ENCODE peak calls at places on chromosomes 1 and 21, in five cellular contexts. One of them, this sample, is unnamed.

GRCh38 chr21:39867198-39867650 is at the start of gene PCP4:
- DNase-seq in fibroblast of mammary gland: peak
- DNase-seq in OCI-LY7: peak
- DNase-seq in spleen: no peak
- DNase-seq in mucosa of descending colon: peak
- DNase-seq in this sample: peak

GRCh38 chr1:110196917-110197782 is 13.0 kb upstream of the KCNC4 start:
- DNase-seq in fibroblast of mammary gland: peak
- DNase-seq in OCI-LY7: peak
- DNase-seq in spleen: peak
- DNase-seq in mucosa of descending colon: peak
- DNase-seq in this sample: peak

GRCh38 chr1:65793359-65793732 is 651 bp downstream of the PDE4B start:
- DNase-seq in fibroblast of mammary gland: no peak
- DNase-seq in OCI-LY7: no peak
- DNase-seq in spleen: peak
- DNase-seq in mucosa of descending colon: no peak
- DNase-seq in this sample: no peak

GRCh38 chr1:22639286-22639685 is 2.9 kb downstream of the C1QA start:
- DNase-seq in fibroblast of mammary gland: peak
- DNase-seq in OCI-LY7: peak
- DNase-seq in spleen: no peak
- DNase-seq in mucosa of descending colon: peak
- DNase-seq in this sample: peak

GRCh38 chr1:84300501-84300900 is 1.0 kb upstream of the SAMD13 start:
- DNase-seq in fibroblast of mammary gland: no peak
- DNase-seq in OCI-LY7: no peak
- DNase-seq in spleen: no peak
- DNase-seq in mucosa of descending colon: no peak
- DNase-seq in this sample: no peak

GRCh38 chr1:95339377-95339776 is 105.4 kb downstream of the RWDD3 start:
- DNase-seq in fibroblast of mammary gland: no peak
- DNase-seq in OCI-LY7: no peak
- DNase-seq in spleen: no peak
- DNase-seq in mucosa of descending colon: no peak
- DNase-seq in this sample: no peak

GRCh38 chr1:230112131-230112701 is 45.2 kb downstream of the GALNT2 start:
- DNase-seq in fibroblast of mammary gland: no peak
- DNase-seq in OCI-LY7: peak
- DNase-seq in spleen: no peak
- DNase-seq in mucosa of descending colon: no peak
- DNase-seq in this sample: no peak

GRCh38 chr1:41726899-41727748 is 191.6 kb downstream of the HIVEP3 start:
- DNase-seq in fibroblast of mammary gland: no peak
- DNase-seq in OCI-LY7: peak
- DNase-seq in spleen: peak
- DNase-seq in mucosa of descending colon: peak
- DNase-seq in this sample: no peak

GRCh38 chr1:19344372-19344810 is 32.3 kb downstream of the SLC66A1 start:
- DNase-seq in fibroblast of mammary gland: peak
- DNase-seq in OCI-LY7: peak
- DNase-seq in spleen: no peak
- DNase-seq in mucosa of descending colon: peak
- DNase-seq in this sample: peak

GRCh38 chr1:224503161-224504118 is 68.8 kb upstream of the WDR26 start:
- DNase-seq in fibroblast of mammary gland: peak
- DNase-seq in OCI-LY7: peak
- DNase-seq in spleen: peak
- DNase-seq in mucosa of descending colon: peak
- DNase-seq in this sample: peak

GRCh38 chr1:25926731-25927496 is 20.7 kb upstream of the STMN1 start:
- DNase-seq in fibroblast of mammary gland: no peak
- DNase-seq in OCI-LY7: no peak
- DNase-seq in spleen: no peak
- DNase-seq in mucosa of descending colon: no peak
- DNase-seq in this sample: no peak

GRCh38 chr21:45276620-45277019 is 11.1 kb downstream of the POFUT2 start:
- DNase-seq in fibroblast of mammary gland: no peak
- DNase-seq in OCI-LY7: no peak
- DNase-seq in spleen: peak
- DNase-seq in mucosa of descending colon: no peak
- DNase-seq in this sample: no peak

GRCh38 chr1:33050221-33051076 is 13.8 kb upstream of the AK2 start:
- DNase-seq in fibroblast of mammary gland: peak
- DNase-seq in OCI-LY7: no peak
- DNase-seq in spleen: no peak
- DNase-seq in mucosa of descending colon: no peak
- DNase-seq in this sample: peak

GRCh38 chr1:160797163-160797797 is 1.3 kb downstream of the LY9 start:
- DNase-seq in fibroblast of mammary gland: no peak
- DNase-seq in OCI-LY7: peak
- DNase-seq in spleen: no peak
- DNase-seq in mucosa of descending colon: no peak
- DNase-seq in this sample: no peak

GRCh38 chr1:17551755-17552234 is 12.3 kb downstream of the ARHGEF10L start:
- DNase-seq in fibroblast of mammary gland: peak
- DNase-seq in OCI-LY7: no peak
- DNase-seq in spleen: no peak
- DNase-seq in mucosa of descending colon: no peak
- DNase-seq in this sample: peak

GRCh38 chr1:158037876-158038359 is 44.5 kb downstream of the KIRREL1 start:
- DNase-seq in fibroblast of mammary gland: peak
- DNase-seq in OCI-LY7: no peak
- DNase-seq in spleen: no peak
- DNase-seq in mucosa of descending colon: no peak
- DNase-seq in this sample: peak

GRCh38 chr1:203486618-203487370 is 7.2 kb upstream of the OPTC start:
- DNase-seq in fibroblast of mammary gland: peak
- DNase-seq in OCI-LY7: no peak
- DNase-seq in spleen: no peak
- DNase-seq in mucosa of descending colon: no peak
- DNase-seq in this sample: no peak

GRCh38 chr1:222043444-222044292 is 301.8 kb upstream of the DUSP10 start:
- DNase-seq in fibroblast of mammary gland: peak
- DNase-seq in OCI-LY7: no peak
- DNase-seq in spleen: no peak
- DNase-seq in mucosa of descending colon: peak
- DNase-seq in this sample: peak

GRCh38 chr1:63810936-63811335 is 37.1 kb downstream of the ROR1 start:
- DNase-seq in fibroblast of mammary gland: no peak
- DNase-seq in OCI-LY7: no peak
- DNase-seq in spleen: no peak
- DNase-seq in mucosa of descending colon: no peak
- DNase-seq in this sample: no peak

GRCh38 chr1:200154069-200154767 is 126.7 kb downstream of the NR5A2 start:
- DNase-seq in fibroblast of mammary gland: no peak
- DNase-seq in OCI-LY7: peak
- DNase-seq in spleen: peak
- DNase-seq in mucosa of descending colon: peak
- DNase-seq in this sample: peak

GRCh38 chr1:22731924-22732522 is 21.4 kb downstream of the EPHB2 start:
- DNase-seq in fibroblast of mammary gland: peak
- DNase-seq in OCI-LY7: no peak
- DNase-seq in spleen: no peak
- DNase-seq in mucosa of descending colon: peak
- DNase-seq in this sample: peak

GRCh38 chr1:54800899-54801759 is at the start of gene TTC22:
- DNase-seq in fibroblast of mammary gland: no peak
- DNase-seq in OCI-LY7: peak
- DNase-seq in spleen: peak
- DNase-seq in mucosa of descending colon: peak
- DNase-seq in this sample: no peak

GRCh38 chr1:54837002-54837853 is 36.1 kb upstream of the TTC22 start:
- DNase-seq in fibroblast of mammary gland: no peak
- DNase-seq in OCI-LY7: no peak
- DNase-seq in spleen: no peak
- DNase-seq in mucosa of descending colon: no peak
- DNase-seq in this sample: no peak

GRCh38 chr1:60367522-60367921 is 294.0 kb upstream of the C1orf87 start:
- DNase-seq in fibroblast of mammary gland: no peak
- DNase-seq in OCI-LY7: no peak
- DNase-seq in spleen: peak
- DNase-seq in mucosa of descending colon: no peak
- DNase-seq in this sample: no peak

GRCh38 chr1:38527373-38527966 is 332.1 kb downstream of the RRAGC start:
- DNase-seq in fibroblast of mammary gland: no peak
- DNase-seq in OCI-LY7: peak
- DNase-seq in spleen: no peak
- DNase-seq in mucosa of descending colon: peak
- DNase-seq in this sample: no peak

GRCh38 chr1:41613646-41614592 is 129.4 kb upstream of the EDN2 start:
- DNase-seq in fibroblast of mammary gland: peak
- DNase-seq in OCI-LY7: no peak
- DNase-seq in spleen: no peak
- DNase-seq in mucosa of descending colon: no peak
- DNase-seq in this sample: peak

GRCh38 chr1:23718482-23718881 is 24.8 kb upstream of the ELOA start:
- DNase-seq in fibroblast of mammary gland: peak
- DNase-seq in OCI-LY7: peak
- DNase-seq in spleen: peak
- DNase-seq in mucosa of descending colon: no peak
- DNase-seq in this sample: peak

GRCh38 chr21:23968722-23969647 is 1638.3 kb downstream of the MRPL39 start:
- DNase-seq in fibroblast of mammary gland: peak
- DNase-seq in OCI-LY7: peak
- DNase-seq in spleen: peak
- DNase-seq in mucosa of descending colon: peak
- DNase-seq in this sample: peak

GRCh38 chr1:29272171-29272907 is 36.0 kb downstream of the PTPRU start:
- DNase-seq in fibroblast of mammary gland: no peak
- DNase-seq in OCI-LY7: no peak
- DNase-seq in spleen: no peak
- DNase-seq in mucosa of descending colon: no peak
- DNase-seq in this sample: no peak

GRCh38 chr1:45545019-45545493 is 5.6 kb upstream of the AKR1A1 start:
- DNase-seq in fibroblast of mammary gland: no peak
- DNase-seq in OCI-LY7: peak
- DNase-seq in spleen: no peak
- DNase-seq in mucosa of descending colon: no peak
- DNase-seq in this sample: no peak

GRCh38 chr1:56569661-56570060 is 9.7 kb downstream of the PLPP3 start:
- DNase-seq in fibroblast of mammary gland: no peak
- DNase-seq in OCI-LY7: no peak
- DNase-seq in spleen: no peak
- DNase-seq in mucosa of descending colon: no peak
- DNase-seq in this sample: no peak

DNA sequence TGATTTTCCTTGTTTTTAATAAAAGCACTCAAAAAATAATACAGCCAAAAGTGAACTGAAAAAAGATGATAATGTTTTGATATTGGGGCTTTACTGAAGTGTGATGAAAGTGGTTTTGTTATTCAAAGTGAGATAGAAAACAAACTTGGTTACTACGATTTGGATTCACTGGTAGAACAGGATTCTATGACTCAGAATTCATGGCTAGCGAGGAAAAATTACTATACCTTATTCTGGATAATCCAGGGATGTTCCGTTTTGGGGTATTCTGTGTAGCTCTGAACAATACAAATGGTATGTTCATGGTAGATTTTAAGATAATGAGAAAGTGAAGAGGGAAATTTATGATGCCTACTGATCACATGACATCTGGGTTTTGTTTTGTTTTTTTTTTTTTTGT is 117.7 kb downstream of the NRDC start:
- DNase-seq in fibroblast of mammary gland: no peak
- DNase-seq in OCI-LY7: no peak
- DNase-seq in spleen: no peak
- DNase-seq in mucosa of descending colon: no peak
- DNase-seq in this sample: no peak
- TF ChIP-seq CTCF in fibroblast of mammary gland: no peak
- TF ChIP-seq CTCF in OCI-LY7: no peak
- TF ChIP-seq CTCF in spleen: no peak
- TF ChIP-seq CTCF in mucosa of descending colon: no peak
- TF ChIP-seq CTCF in this sample: no peak

GRCh38 chr1:1361982-1362423 is 3.6 kb upstream of the MXRA8 start:
- DNase-seq in fibroblast of mammary gland: peak
- DNase-seq in OCI-LY7: no peak
- DNase-seq in spleen: peak
- DNase-seq in mucosa of descending colon: no peak
- DNase-seq in this sample: peak
- H3K4me3 ChIP-seq in fibroblast of mammary gland: no peak
- H3K4me3 ChIP-seq in OCI-LY7: no peak
- H3K4me3 ChIP-seq in spleen: no peak
- H3K4me3 ChIP-seq in mucosa of descending colon: no peak
- H3K4me3 ChIP-seq in this sample: no peak

DNA sequence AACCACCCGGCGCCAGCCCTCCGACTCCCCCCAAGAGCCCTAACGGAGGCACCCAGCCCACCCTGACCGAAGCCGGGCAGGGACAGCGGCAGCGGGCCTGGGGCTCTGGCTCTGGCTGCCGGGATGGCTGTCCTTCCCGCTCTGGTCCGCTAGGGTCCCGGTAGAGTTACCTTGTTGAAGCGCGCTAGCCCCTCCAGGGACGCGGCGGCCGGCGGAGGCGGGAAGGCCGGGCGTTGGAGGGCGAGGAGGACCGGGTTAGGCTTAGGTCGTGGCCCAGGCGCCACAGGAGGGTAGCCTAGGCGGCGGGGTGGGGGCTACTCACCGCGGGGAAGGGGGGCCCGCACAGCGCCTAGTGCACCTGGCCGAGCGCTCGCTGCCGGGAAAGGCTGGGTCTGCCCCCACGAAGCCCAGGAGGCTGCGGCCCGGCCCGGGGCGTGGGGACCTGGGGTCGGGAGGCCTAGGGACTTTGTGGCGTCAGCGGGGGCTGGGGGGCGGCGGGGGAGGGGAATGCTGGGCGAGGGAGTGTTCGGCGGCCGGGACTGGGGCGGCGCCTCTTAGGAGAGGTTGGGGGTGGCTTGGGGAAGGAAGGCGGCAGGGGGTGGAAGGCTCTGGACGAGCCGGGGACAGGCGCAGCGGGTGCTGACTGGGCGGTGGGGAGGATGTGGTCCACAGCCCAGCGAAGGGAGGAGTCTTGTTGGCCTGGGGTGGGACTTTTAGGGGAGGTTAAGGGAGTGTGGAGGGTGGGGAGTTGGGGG is at the start of gene TRIM17:
- DNase-seq in fibroblast of mammary gland: no peak
- DNase-seq in OCI-LY7: no peak
- DNase-seq in spleen: peak
- DNase-seq in mucosa of descending colon: no peak
- DNase-seq in this sample: no peak
- TF ChIP-seq CTCF in fibroblast of mammary gland: no peak
- TF ChIP-seq CTCF in OCI-LY7: no peak
- TF ChIP-seq CTCF in spleen: no peak
- TF ChIP-seq CTCF in mucosa of descending colon: no peak
- TF ChIP-seq CTCF in this sample: peak

GRCh38 chr1:246160398-246160797 is 346.7 kb downstream of the SMYD3 start:
- DNase-seq in fibroblast of mammary gland: no peak
- DNase-seq in OCI-LY7: no peak
- DNase-seq in spleen: no peak
- DNase-seq in mucosa of descending colon: no peak
- DNase-seq in this sample: no peak

GRCh38 chr1:246161626-246162025 is 345.5 kb downstream of the SMYD3 start:
- DNase-seq in fibroblast of mammary gland: peak
- DNase-seq in OCI-LY7: no peak
- DNase-seq in spleen: no peak
- DNase-seq in mucosa of descending colon: no peak
- DNase-seq in this sample: peak

GRCh38 chr1:246159290-246160227 is 347.5 kb downstream of the SMYD3 start:
- DNase-seq in fibroblast of mammary gland: no peak
- DNase-seq in OCI-LY7: no peak
- DNase-seq in spleen: no peak
- DNase-seq in mucosa of descending colon: no peak
- DNase-seq in this sample: no peak

GRCh38 chr1:246162560-246162959 is 344.5 kb downstream of the SMYD3 start:
- DNase-seq in fibroblast of mammary gland: no peak
- DNase-seq in OCI-LY7: no peak
- DNase-seq in spleen: no peak
- DNase-seq in mucosa of descending colon: no peak
- DNase-seq in this sample: no peak

GRCh38 chr1:246160905-246161304 is 346.2 kb downstream of the SMYD3 start:
- DNase-seq in fibroblast of mammary gland: no peak
- DNase-seq in OCI-LY7: no peak
- DNase-seq in spleen: no peak
- DNase-seq in mucosa of descending colon: no peak
- DNase-seq in this sample: no peak
- H3K4me3 ChIP-seq in fibroblast of mammary gland: no peak
- H3K4me3 ChIP-seq in OCI-LY7: no peak
- H3K4me3 ChIP-seq in spleen: no peak
- H3K4me3 ChIP-seq in mucosa of descending colon: no peak
- H3K4me3 ChIP-seq in this sample: no peak

This sample was measured in fibroblast of pulmonary artery.